ENCODE peak calls at places on chromosomes 11 and 22, in five cellular contexts. N, U, E, B and D are unnamed samples.

GRCh38 chr11:44346983-44347382 is 37.0 kb upstream of the ALX4 start:
- DNase-seq in U (no peak), N (no peak), E (no peak), B (no peak), D (no peak)

GRCh38 chr11:78061088-78061920 is 2.4 kb upstream of the THRSP start:
- DNase-seq in E (peak; percentile 38), B (no peak), N (no peak), U (no peak), D (no peak)

GRCh38 chr11:94877446-94878200 is 95.7 kb downstream of the CWC15 start:
- DNase-seq in B (no peak), E (peak; percentile 37), U (no peak), N (no peak), D (no peak)

GRCh38 chr11:61761440-61762163 is 9.2 kb downstream of the MYRF start:
- DNase-seq in E (no peak), U (no peak), B (no peak), N (no peak), D (no peak)

GRCh38 chr22:20131593-20131855 is at the start of gene ZDHHC8:
- DNase-seq in E (peak; percentile 49), B (peak; percentile 36), N (no peak), U (no peak), D (no peak)

GRCh38 chr11:43810929-43811596 is 69.6 kb upstream of the ALKBH3 start:
- DNase-seq in B (no peak), U (no peak), E (no peak), N (peak; percentile 20), D (no peak)

GRCh38 chr11:35909866-35910265 is 34.0 kb upstream of the LDLRAD3 start:
- DNase-seq in B (no peak), E (no peak), U (no peak), N (no peak), D (no peak)

GRCh38 chr11:67409261-67409666 is 5.4 kb downstream of the TBC1D10C start:
- DNase-seq in N (no peak), U (no peak), E (peak; percentile 92), B (peak; percentile 71), D (no peak)

GRCh38 chr11:45901646-45902045 is 5.4 kb downstream of the FREY1 start:
- DNase-seq in U (no peak), N (no peak), B (no peak), E (no peak), D (no peak)

GRCh38 chr11:93081694-93082093 is 112.2 kb downstream of the MTNR1B start:
- DNase-seq in N (no peak), U (no peak), B (no peak), E (no peak), D (no peak)

DNA sequence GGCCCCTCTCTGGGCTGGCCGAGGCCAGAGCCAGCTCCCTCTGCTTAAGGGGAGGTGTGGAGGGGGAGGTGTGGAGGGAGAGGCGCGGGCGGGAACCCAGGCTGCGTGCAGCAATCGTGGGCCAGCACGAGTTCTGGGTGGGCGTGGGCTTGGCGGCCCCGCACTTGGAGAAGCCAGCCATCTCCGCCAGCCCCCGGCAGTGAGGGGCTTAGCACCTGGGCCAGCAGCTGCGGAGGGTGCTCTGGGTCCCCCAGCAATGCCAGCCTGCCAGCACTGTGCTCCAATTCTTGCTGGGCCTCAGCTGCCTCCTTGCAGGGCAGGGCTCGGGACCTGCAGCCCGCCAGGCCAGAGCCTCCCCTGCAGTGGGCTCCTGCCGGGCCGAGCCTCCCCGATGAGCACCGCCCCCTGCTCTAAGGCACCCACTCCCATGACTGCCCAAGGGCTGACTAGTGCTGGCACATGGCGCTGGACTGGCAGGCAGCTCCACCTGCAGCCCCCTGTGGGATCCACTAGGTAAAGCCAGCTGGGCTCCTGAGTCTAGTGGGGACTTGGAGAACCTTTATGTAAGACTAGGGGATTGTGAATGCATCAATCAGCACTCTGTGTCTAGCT is 96.7 kb upstream of the OR9G4 start:
- DNase-seq in U (no peak), B (no peak), E (no peak), N (no peak), D (no peak)
- TF ChIP-seq CTCF in U (no peak), B (no peak), E (no peak), N (no peak), D (no peak)

GRCh38 chr11:10893713-10894112 is 35.9 kb upstream of the ZBED5 start:
- DNase-seq in N (peak; percentile 86), U (no peak), B (no peak), E (no peak), D (peak; percentile 41)
- TF ChIP-seq CTCF in N (peak; percentile 38), U (no peak), B (no peak), E (no peak), D (peak; percentile 62)

GRCh38 chr22:28885939-28886338 is 2.6 kb downstream of the ZNRF3 start:
- DNase-seq in U (no peak), E (peak; percentile 47), N (no peak), B (no peak), D (no peak)
- TF ChIP-seq CTCF in U (no peak), E (no peak), N (no peak), B (no peak), D (no peak)

DNA sequence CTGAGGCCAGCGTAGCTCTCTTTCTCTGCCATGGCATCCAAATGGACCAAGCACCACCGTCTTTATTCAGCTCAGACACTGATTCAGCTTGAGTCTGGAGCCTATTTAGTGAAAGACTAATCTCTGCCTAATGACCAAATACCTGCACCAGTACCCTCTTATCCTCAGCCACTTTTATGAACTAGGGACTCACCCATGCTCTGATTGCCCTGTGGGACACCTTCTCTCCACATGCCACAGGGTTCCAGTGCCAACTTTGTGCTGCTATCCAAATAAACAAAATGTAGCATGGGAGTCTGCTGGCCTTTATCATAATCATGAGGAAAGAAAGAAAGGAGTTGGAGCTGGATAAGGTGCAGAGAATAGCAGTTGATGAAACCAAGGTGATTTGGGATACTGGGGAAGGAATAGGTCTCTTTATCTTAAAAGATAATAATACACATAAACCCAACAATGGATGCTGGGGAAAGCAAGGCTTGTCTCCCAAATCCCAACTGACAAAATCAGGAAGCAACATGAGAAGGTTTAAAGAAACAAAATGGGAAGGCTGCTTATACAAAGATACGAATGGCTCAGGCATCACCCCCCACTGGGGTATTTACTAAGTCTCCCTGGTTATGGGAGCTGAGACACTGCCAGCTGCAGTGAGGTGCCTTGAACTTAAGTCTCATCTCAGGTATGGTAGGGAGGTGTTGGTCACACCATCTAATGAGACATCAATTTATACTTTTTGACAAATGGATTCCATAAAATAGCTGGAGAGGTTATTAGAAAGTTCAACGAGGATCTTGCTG is 63.3 kb downstream of the SYT9 start:
- DNase-seq in B (no peak), N (no peak), U (no peak), E (no peak), D (no peak)
- TF ChIP-seq CTCF in B (no peak), N (no peak), U (no peak), E (no peak), D (no peak)

GRCh38 chr11:108221401-108221800 is 1.0 kb downstream of the NPAT start:
- DNase-seq in N (peak; percentile 40), E (peak; percentile 28), U (no peak), B (no peak), D (peak; percentile 26)

GRCh38 chr11:108223449-108224149 is 732 bp downstream of the ATM start:
- DNase-seq in N (peak; percentile 32), E (peak; percentile 54), U (no peak), B (no peak), D (no peak)

GRCh38 chr11:108224366-108224765 is 1.5 kb downstream of the ATM start:
- DNase-seq in B (no peak), U (no peak), N (no peak), E (no peak), D (no peak)

GRCh38 chr11:108221981-108222685 is at the start of gene NPAT:
- DNase-seq in U (no peak), N (no peak), B (peak; percentile 17), E (no peak), D (no peak)

GRCh38 chr11:108222686-108223448 is at the start of gene ATM:
- DNase-seq in U (peak; percentile 96), E (peak; percentile 99), N (peak; percentile 98), B (peak; percentile 99), D (peak; percentile 99)
- TF ChIP-seq CTCF in U (peak; percentile 84), E (peak; percentile 83), N (peak; percentile 63), B (peak; percentile 82), D (peak; percentile 79)

DNA sequence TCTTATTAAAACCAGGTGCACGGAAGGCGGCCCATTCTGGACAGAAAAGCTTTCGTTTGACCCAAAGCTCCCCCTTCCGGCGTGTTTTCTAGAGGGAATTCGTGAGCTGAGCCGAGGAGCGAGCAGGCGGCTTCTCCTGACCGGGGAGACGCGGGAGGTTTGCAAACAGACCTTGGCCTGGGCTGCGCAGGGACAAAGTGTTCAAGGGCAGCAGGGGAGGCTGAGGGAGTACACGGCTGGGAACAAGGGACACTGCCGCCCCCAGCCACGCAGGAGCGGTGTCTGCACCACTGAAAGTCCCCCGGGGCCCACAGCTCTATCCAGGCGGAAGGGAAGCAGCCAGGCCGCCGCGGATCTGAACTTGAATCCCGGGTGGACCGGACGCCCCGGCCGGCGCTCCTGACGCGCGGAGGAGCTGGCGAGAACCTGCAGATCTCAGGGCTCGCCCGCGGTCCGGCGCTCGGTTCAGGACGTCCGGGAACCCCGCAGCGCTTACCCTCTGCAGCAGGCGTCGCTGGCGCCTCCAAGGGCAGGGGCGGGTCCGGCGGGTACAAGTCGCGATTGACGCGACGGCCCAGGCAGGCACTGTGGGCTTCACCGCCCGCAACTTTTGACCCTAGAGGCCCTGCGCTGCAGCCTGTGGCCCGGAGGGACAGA is 101.9 kb downstream of the WT1 start:
- DNase-seq in E (no peak), N (peak; percentile 48), B (no peak), U (no peak), D (no peak)
- TF ChIP-seq CTCF in E (no peak), N (peak; percentile 32), B (peak; percentile 41), U (peak; percentile 51), D (no peak)

GRCh38 chr22:50236731-50237409 is 8.0 kb downstream of the TUBGCP6 start:
- DNase-seq in N (peak; percentile 20), B (no peak), U (no peak), E (peak; percentile 88), D (no peak)
- TF ChIP-seq CTCF in N (peak; percentile 41), B (no peak), U (peak; percentile 65), E (peak; percentile 46), D (peak; percentile 79)